ENCODE peak calls at places on chromosomes 6 and 20, in nine cellular contexts. O is endothelial cell of umbilical vein, B is keratinocyte, A is MM.1S, F is neural progenitor cell, T is lower lobe of right lung, Q is mesendoderm, I is PC-3, Z is pancreas. M is an unnamed sample. For H3K36me3, the result is how much of the 10 kb centered on the place peaks cover.

GRCh38 chr6:79158856-79159516 is 75.5 kb downstream of the HMGN3 start:
- DNase-seq in B (no peak), I (peak), F (no peak), O (no peak), A (no peak), T (no peak), Q (peak), Z (no peak), M (no peak)

GRCh38 chr20:41623625-41624024 is 5.4 kb upstream of the CHD6 start:
- DNase-seq in B (no peak), A (no peak), T (no peak), Q (no peak), O (no peak), I (no peak), Z (no peak), F (no peak), M (no peak)

GRCh38 chr20:58026361-58026760 is 202.1 kb downstream of the ANKRD60 start:
- DNase-seq in F (no peak), Z (no peak), Q (no peak), A (no peak), T (no peak), I (no peak), B (no peak), O (no peak), M (no peak)

GRCh38 chr6:40896696-40897095 is 142.3 kb downstream of the UNC5CL start:
- DNase-seq in O (peak), T (no peak), Z (peak), B (no peak), I (no peak), F (no peak), Q (no peak), A (no peak), M (no peak)

GRCh38 chr6:154218336-154218735 is 138.3 kb downstream of the IPCEF1 start:
- DNase-seq in A (no peak), Q (no peak), T (no peak), B (no peak), Z (no peak), I (no peak), O (no peak), F (no peak), M (no peak)

GRCh38 chr6:136103763-136104311 is 146.3 kb downstream of the MTFR2 start:
- DNase-seq in B (no peak), O (peak), Q (peak), T (no peak), A (no peak), F (peak), Z (peak), I (no peak), M (no peak)

GRCh38 chr20:62202083-62202395 is 18.0 kb downstream of the HRH3 start:
- DNase-seq in B (no peak), Q (no peak), I (peak), T (peak), Z (no peak), O (no peak), F (no peak), A (no peak), M (no peak)

GRCh38 chr6:3956054-3956453 is 106.9 kb downstream of the FAM50B start:
- DNase-seq in Q (no peak), A (no peak), T (no peak), B (peak), Z (no peak), O (no peak), I (peak), F (no peak), M (no peak)

GRCh38 chr20:35283441-35284266 is 918 bp downstream of the EIF6 start:
- DNase-seq in F (no peak), O (no peak), A (no peak), Q (no peak), I (no peak), T (no peak), B (no peak), Z (no peak), M (no peak)

GRCh38 chr6:39934060-39934757 is at the start of gene MOCS1:
- DNase-seq in A (peak), I (peak), T (peak), Q (peak), Z (peak), F (peak), B (no peak), O (peak), M (peak)

GRCh38 chr6:70314240-70314639 is 11.4 kb upstream of the COL9A1 start:
- DNase-seq in F (no peak), I (no peak), A (no peak), B (no peak), Q (no peak), O (no peak), Z (no peak), T (no peak), M (no peak)

GRCh38 chr6:26330835-26331808 is 33.9 kb upstream of the BTN3A2 start:
- DNase-seq in Q (peak), Z (no peak), O (peak), T (no peak), I (peak), F (no peak), A (no peak), B (no peak), M (peak)

GRCh38 chr6:18016133-18016532 is 28.7 kb upstream of the KIF13A start:
- DNase-seq in Z (no peak), O (no peak), I (no peak), A (no peak), B (peak), T (no peak), F (no peak), Q (no peak), M (no peak)

GRCh38 chr6:143607959-143608358 is 69.8 kb upstream of the PHACTR2 start:
- DNase-seq in F (peak), Q (no peak), I (no peak), O (no peak), Z (no peak), B (no peak), A (no peak), T (no peak), M (no peak)

GRCh38 chr20:63361507-63362425 is 617 bp upstream of the CHRNA4 start:
- DNase-seq in B (no peak), F (peak), O (no peak), Z (no peak), A (no peak), T (no peak), Q (no peak), I (no peak), M (no peak)

GRCh38 chr6:3458706-3459421 is 2.0 kb upstream of the SLC22A23 start:
- DNase-seq in T (no peak), Z (no peak), A (no peak), F (no peak), O (no peak), B (no peak), I (no peak), Q (no peak), M (no peak)

GRCh38 chr6:138087549-138087948 is 19.7 kb downstream of the PERP start:
- DNase-seq in Z (no peak), I (peak), O (no peak), Q (peak), A (no peak), F (no peak), B (no peak), T (no peak), M (no peak)

GRCh38 chr6:150491131-150491795 is 108.4 kb upstream of the PLEKHG1 start:
- DNase-seq in O (no peak), Q (no peak), B (peak), A (no peak), I (peak), F (no peak), Z (no peak), T (no peak), M (peak)

GRCh38 chr6:51960419-51960818 is 127.0 kb downstream of the PKHD1 start:
- DNase-seq in O (no peak), T (no peak), F (no peak), B (no peak), I (no peak), A (no peak), Z (no peak), Q (no peak), M (no peak)

GRCh38 chr20:31542201-31542842 is 28.1 kb downstream of the HM13 start:
- DNase-seq in F (no peak), A (no peak), T (peak), I (peak), O (no peak), Z (no peak), B (no peak), Q (no peak), M (no peak)

GRCh38 chr20:33894798-33895197 is 83.7 kb downstream of the CHMP4B start:
- DNase-seq in Z (no peak), A (no peak), T (no peak), F (no peak), Q (no peak), I (no peak), B (no peak), O (no peak), M (no peak)

GRCh38 chr6:17965397-17965796 is 22.0 kb downstream of the KIF13A start:
- DNase-seq in I (no peak), Q (no peak), A (no peak), F (no peak), O (peak), Z (no peak), B (no peak), T (no peak), M (no peak)

GRCh38 chr20:61874421-61875068 is 191.1 kb downstream of the TAF4 start:
- DNase-seq in O (no peak), Q (peak), A (no peak), B (peak), Z (peak), F (peak), T (no peak), I (peak), M (no peak)

GRCh38 chr6:69026243-69026642 is 391.2 kb downstream of the ADGRB3 start:
- DNase-seq in I (peak), B (no peak), O (no peak), F (no peak), A (no peak), Q (peak), T (no peak), Z (no peak), M (no peak)

DNA sequence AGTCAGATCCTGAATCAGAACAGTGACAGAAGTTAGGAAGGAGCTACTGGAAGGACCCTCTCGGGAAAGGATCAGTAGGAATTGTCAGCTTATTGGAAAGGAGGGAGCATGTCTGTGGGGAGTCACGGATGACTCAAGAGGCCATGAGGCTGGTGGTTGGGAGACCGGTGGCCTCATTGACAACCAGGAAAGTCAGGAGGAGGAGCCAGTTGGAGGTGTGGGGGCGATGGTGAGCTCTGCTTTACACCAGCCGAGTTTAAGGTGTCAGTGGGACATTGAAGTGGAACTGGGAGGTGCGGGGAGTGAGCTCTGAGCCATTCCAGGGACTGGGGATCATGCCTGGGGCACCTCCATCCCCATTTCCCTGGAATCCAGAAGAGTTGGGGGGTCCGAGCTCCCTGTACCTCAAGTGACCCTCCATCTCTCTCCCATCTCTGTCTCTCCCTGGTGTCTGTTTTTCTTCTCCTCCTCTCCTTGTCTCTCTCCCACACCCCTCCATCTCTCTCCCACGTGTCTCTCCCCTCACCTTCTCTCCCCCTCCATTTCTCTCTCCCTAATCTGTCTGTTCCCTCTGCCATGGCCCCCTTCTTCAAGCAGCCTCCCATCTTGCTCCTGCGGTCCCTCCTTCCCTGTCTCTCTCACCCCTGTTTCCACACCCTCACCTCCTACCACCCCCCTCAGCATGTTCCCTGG is 14.3 kb upstream of the ZBTB9 start:
- DNase-seq in B (no peak), Q (peak), T (no peak), Z (no peak), F (no peak), O (no peak), I (no peak), A (no peak), M (no peak)
- H3K36me3 ChIP-seq in B (under half), Q (under half), T (half or more), Z (under half), F (under half), O (under half), I (under half), A (under half), M (under half)

GRCh38 chr6:21596379-21597242 is 3.1 kb downstream of the SOX4 start:
- DNase-seq in B (no peak), A (peak), O (peak), Z (peak), F (peak), I (peak), Q (peak), T (peak), M (no peak)
- H3K4me3 ChIP-seq in B (peak), A (peak), O (peak), Z (peak), F (peak), I (peak), Q (peak), T (peak), M (peak)

GRCh38 chr6:119749341-119749740 is 399.8 kb upstream of the MAN1A1 start:
- DNase-seq in Z (no peak), F (no peak), O (no peak), T (no peak), B (no peak), Q (no peak), I (no peak), A (no peak), M (no peak)
- H3K36me3 ChIP-seq in Z (under half), F (under half), O (under half), T (under half), B (under half), Q (under half), I (under half), A (under half), M (under half)

DNA sequence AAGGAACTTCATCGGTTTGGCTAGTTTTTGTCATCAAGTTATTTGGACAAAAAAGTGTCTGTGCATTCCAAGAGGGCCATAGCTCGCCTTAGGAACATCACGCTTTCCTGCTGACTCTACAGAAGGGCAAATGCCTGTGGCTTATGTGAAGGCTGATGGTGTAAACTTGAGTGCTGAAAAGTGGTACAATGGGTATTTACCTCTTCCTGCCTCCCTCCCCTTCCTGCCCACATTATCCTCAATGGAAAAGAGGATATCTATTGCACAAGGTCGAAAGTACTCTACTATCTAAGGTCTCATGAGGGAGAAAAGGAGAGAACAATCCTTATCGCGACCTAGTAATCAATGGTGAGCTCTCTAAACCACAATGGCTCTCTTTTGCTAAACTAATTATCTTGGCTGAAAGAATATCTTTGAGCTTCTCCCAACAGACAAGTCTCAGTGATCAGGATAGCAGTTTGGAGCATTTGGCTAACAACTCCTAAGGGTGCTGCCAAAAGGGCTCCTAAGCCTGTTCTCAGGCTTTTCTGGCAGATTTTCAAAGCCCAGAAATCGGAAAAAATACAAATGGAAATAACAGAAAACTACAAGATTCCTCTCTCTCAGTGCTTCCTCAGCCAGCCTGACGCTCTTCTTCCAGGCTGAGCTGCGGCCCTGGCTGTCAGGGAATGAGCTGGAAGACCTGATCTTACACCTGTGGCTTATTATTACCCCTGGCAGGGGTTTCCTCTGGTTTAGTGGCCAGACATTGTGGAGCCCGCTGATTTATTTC is 42.6 kb upstream of the ENPP1 start:
- DNase-seq in Z (no peak), A (no peak), Q (peak), I (no peak), T (no peak), O (no peak), F (peak), B (no peak), M (no peak)
- H3K4me3 ChIP-seq in Z (no peak), A (no peak), Q (no peak), I (no peak), T (no peak), O (no peak), F (no peak), B (no peak), M (no peak)

DNA sequence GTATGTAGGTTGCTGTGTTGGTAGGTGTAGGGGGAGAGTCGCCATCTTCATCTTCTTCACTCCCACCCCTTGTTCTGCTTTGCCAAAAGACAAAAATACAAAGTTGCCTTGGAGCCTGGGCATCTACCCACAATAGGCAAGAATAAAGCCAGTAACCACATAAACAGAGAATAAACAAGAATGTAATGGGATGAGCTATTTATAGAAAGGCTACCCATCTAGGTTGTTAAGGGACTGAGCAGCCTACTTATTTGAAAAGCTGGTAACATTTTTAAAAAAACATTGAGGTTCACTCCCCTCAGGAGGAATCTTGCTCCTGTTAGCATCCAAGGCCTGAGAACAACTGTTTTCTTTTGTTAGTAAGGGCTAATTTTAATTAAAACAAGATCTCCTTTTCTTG is 301.4 kb upstream of the STXBP5 start:
- DNase-seq in T (no peak), B (no peak), I (no peak), Z (no peak), O (no peak), F (no peak), Q (no peak), A (no peak), M (no peak)
- H3K36me3 ChIP-seq in T (under half), B (under half), I (under half), Z (under half), O (under half), F (under half), Q (under half), A (under half), M (under half)

M was measured in CD8-positive, alpha-beta memory T cell.